ENCODE peak calls at places on chromosomes 4 and X, in ten cellular contexts. One of them, this sample, is unnamed.
A peak's percentile ranks its signal among the peaks of the same experiment; 100 is the strongest.

GRCh38 chr4:55393461-55394320 is 2.1 kb upstream of the TMEM165 start:
- DNase-seq in mammary epithelial cell: no peak
- DNase-seq in cardiac fibroblast: no peak
- DNase-seq in hepatocyte: no peak
- DNase-seq in uterus: no peak
- DNase-seq in A549: no peak
- DNase-seq in AG09309: no peak
- DNase-seq in astrocyte of the spinal cord: no peak
- DNase-seq in fibroblast of the aortic adventitia: peak; percentile 68
- DNase-seq in breast epithelium: no peak
- DNase-seq in this sample: no peak

GRCh38 chrX:30364229-30364628 is 55.0 kb upstream of the NR0B1 start:
- DNase-seq in mammary epithelial cell: no peak
- DNase-seq in cardiac fibroblast: no peak
- DNase-seq in hepatocyte: no peak
- DNase-seq in uterus: no peak
- DNase-seq in A549: no peak
- DNase-seq in AG09309: no peak
- DNase-seq in astrocyte of the spinal cord: no peak
- DNase-seq in fibroblast of the aortic adventitia: no peak
- DNase-seq in breast epithelium: no peak
- DNase-seq in this sample: no peak

GRCh38 chr4:182443070-182443469 is 199.9 kb downstream of the TENM3 start:
- DNase-seq in mammary epithelial cell: no peak
- DNase-seq in cardiac fibroblast: no peak
- DNase-seq in hepatocyte: no peak
- DNase-seq in uterus: no peak
- DNase-seq in A549: no peak
- DNase-seq in AG09309: no peak
- DNase-seq in astrocyte of the spinal cord: no peak
- DNase-seq in fibroblast of the aortic adventitia: no peak
- DNase-seq in breast epithelium: no peak
- DNase-seq in this sample: no peak

GRCh38 chrX:56745019-56745418 is 16.0 kb downstream of the NBDY start:
- DNase-seq in mammary epithelial cell: peak; percentile 76
- DNase-seq in cardiac fibroblast: peak; percentile 63
- DNase-seq in hepatocyte: no peak
- DNase-seq in uterus: no peak
- DNase-seq in A549: no peak
- DNase-seq in AG09309: peak; percentile 52
- DNase-seq in astrocyte of the spinal cord: peak; percentile 65
- DNase-seq in fibroblast of the aortic adventitia: peak; percentile 66
- DNase-seq in breast epithelium: no peak
- DNase-seq in this sample: no peak

GRCh38 chrX:13791559-13791958 is 25.3 kb downstream of the GPM6B start:
- DNase-seq in mammary epithelial cell: peak; percentile 11
- DNase-seq in cardiac fibroblast: no peak
- DNase-seq in hepatocyte: no peak
- DNase-seq in uterus: no peak
- DNase-seq in A549: no peak
- DNase-seq in AG09309: no peak
- DNase-seq in astrocyte of the spinal cord: peak; percentile 14
- DNase-seq in fibroblast of the aortic adventitia: no peak
- DNase-seq in breast epithelium: peak; percentile 81
- DNase-seq in this sample: no peak

GRCh38 chr4:7434766-7435150 is at the start of gene PSAPL1:
- DNase-seq in mammary epithelial cell: peak; percentile 60
- DNase-seq in cardiac fibroblast: peak; percentile 61
- DNase-seq in hepatocyte: peak; percentile 92
- DNase-seq in uterus: no peak
- DNase-seq in A549: peak; percentile 81
- DNase-seq in AG09309: no peak
- DNase-seq in astrocyte of the spinal cord: no peak
- DNase-seq in fibroblast of the aortic adventitia: peak; percentile 3
- DNase-seq in breast epithelium: no peak
- DNase-seq in this sample: no peak

GRCh38 chrX:35741142-35741541 is 57.0 kb upstream of the MAGEB16 start:
- DNase-seq in mammary epithelial cell: no peak
- DNase-seq in cardiac fibroblast: no peak
- DNase-seq in hepatocyte: no peak
- DNase-seq in uterus: no peak
- DNase-seq in A549: no peak
- DNase-seq in AG09309: no peak
- DNase-seq in astrocyte of the spinal cord: no peak
- DNase-seq in fibroblast of the aortic adventitia: no peak
- DNase-seq in breast epithelium: no peak
- DNase-seq in this sample: no peak

GRCh38 chrX:119655125-119655524 is 37.8 kb downstream of the SEPTIN6 start:
- DNase-seq in mammary epithelial cell: peak; percentile 67
- DNase-seq in cardiac fibroblast: peak; percentile 89
- DNase-seq in hepatocyte: peak; percentile 64
- DNase-seq in uterus: peak; percentile 46
- DNase-seq in A549: no peak
- DNase-seq in AG09309: peak; percentile 35
- DNase-seq in astrocyte of the spinal cord: peak; percentile 80
- DNase-seq in fibroblast of the aortic adventitia: peak; percentile 70
- DNase-seq in breast epithelium: no peak
- DNase-seq in this sample: no peak

GRCh38 chr4:161466321-161466720 is 697.5 kb downstream of the FSTL5 start:
- DNase-seq in mammary epithelial cell: no peak
- DNase-seq in cardiac fibroblast: no peak
- DNase-seq in hepatocyte: no peak
- DNase-seq in uterus: no peak
- DNase-seq in A549: no peak
- DNase-seq in AG09309: no peak
- DNase-seq in astrocyte of the spinal cord: no peak
- DNase-seq in fibroblast of the aortic adventitia: no peak
- DNase-seq in breast epithelium: no peak
- DNase-seq in this sample: no peak

DNA sequence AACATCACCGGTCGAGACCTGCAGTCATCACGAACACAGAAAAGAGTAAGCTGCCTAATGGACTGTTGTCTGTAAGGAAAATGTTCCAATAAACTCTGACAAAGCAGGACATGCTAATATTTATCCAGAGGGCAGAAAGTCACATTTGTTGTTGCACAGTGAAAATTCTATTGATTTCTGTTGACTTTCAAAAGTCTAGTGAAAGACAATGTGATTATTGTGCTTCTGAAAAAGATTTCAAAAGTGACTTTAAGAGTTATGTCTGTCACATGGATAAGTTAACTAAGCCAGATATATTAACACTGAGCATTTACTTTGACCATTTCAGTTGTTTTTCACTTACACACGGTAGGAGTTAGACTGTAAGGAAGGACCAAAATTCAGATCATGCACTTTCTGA is 9.3 kb upstream of the RFC1 start:
- DNase-seq in mammary epithelial cell: no peak
- DNase-seq in cardiac fibroblast: no peak
- DNase-seq in hepatocyte: no peak
- DNase-seq in uterus: no peak
- DNase-seq in A549: no peak
- DNase-seq in AG09309: no peak
- DNase-seq in astrocyte of the spinal cord: no peak
- DNase-seq in fibroblast of the aortic adventitia: no peak
- DNase-seq in breast epithelium: no peak
- DNase-seq in this sample: no peak
- TF ChIP-seq CTCF in mammary epithelial cell: no peak
- TF ChIP-seq CTCF in cardiac fibroblast: no peak
- TF ChIP-seq CTCF in hepatocyte: no peak
- TF ChIP-seq CTCF in uterus: no peak
- TF ChIP-seq CTCF in A549: no peak
- TF ChIP-seq CTCF in AG09309: no peak
- TF ChIP-seq CTCF in astrocyte of the spinal cord: no peak
- TF ChIP-seq CTCF in fibroblast of the aortic adventitia: no peak
- TF ChIP-seq CTCF in breast epithelium: no peak
- TF ChIP-seq CTCF in this sample: no peak

GRCh38 chr4:164384416-164384815 is 369.5 kb upstream of the SMIM31 start:
- DNase-seq in mammary epithelial cell: no peak
- DNase-seq in cardiac fibroblast: no peak
- DNase-seq in hepatocyte: no peak
- DNase-seq in uterus: no peak
- DNase-seq in A549: no peak
- DNase-seq in AG09309: no peak
- DNase-seq in astrocyte of the spinal cord: no peak
- DNase-seq in fibroblast of the aortic adventitia: no peak
- DNase-seq in breast epithelium: no peak
- DNase-seq in this sample: no peak

GRCh38 chr4:164379694-164380093 is 374.2 kb upstream of the SMIM31 start:
- DNase-seq in mammary epithelial cell: no peak
- DNase-seq in cardiac fibroblast: no peak
- DNase-seq in hepatocyte: no peak
- DNase-seq in uterus: no peak
- DNase-seq in A549: no peak
- DNase-seq in AG09309: no peak
- DNase-seq in astrocyte of the spinal cord: no peak
- DNase-seq in fibroblast of the aortic adventitia: no peak
- DNase-seq in breast epithelium: no peak
- DNase-seq in this sample: no peak

GRCh38 chr4:164381859-164382258 is 372.1 kb upstream of the SMIM31 start:
- DNase-seq in mammary epithelial cell: no peak
- DNase-seq in cardiac fibroblast: no peak
- DNase-seq in hepatocyte: no peak
- DNase-seq in uterus: no peak
- DNase-seq in A549: no peak
- DNase-seq in AG09309: no peak
- DNase-seq in astrocyte of the spinal cord: no peak
- DNase-seq in fibroblast of the aortic adventitia: no peak
- DNase-seq in breast epithelium: no peak
- DNase-seq in this sample: no peak

DNA sequence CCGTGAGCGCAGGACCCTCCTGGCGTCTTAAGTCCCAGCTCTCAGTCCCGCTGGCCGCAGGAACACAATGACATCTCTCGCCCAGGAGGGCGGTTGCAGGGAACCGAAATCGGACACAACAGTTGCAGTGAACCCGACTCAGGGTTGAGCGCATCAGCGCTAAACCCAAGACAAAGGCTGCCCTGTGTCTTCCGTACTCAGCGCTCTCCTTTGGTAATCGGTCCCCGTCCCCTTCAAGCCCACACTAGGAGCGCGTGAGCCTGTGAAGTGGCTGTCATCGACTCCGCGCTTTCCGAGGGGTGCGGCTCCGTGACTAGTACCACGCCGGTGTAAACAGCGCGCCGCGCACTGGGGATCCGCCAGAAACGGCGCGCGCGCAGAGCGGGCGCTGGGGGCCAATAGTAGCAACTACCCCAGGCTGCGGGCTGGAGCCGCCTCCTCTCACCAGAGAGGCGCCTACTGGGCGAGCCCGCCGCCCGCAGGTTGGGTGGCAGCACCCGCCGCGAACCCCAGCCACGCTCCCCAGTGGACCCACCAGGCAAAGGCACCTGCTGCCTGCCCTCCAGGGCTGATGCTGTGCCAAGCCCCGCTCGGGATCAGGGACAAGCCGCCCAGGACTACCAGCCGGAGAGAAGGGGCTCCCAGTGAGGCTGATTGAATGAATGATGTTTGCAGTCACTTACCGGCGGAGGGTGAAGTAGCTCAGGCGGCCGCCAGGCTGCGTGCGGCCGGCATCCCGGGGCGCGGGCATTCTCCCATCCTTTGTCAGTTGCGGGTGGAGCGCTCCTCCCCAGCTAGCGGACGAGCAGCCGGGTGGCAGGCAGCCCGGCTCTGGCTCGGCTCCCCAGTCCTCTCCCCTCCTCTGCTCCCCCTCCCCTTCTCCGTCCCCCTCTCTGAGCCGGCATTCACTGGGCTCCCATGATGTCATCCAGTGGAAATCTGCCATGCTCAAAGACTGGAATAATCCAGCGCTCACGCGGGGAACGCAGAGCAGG is 370.4 kb upstream of the SMIM31 start:
- DNase-seq in mammary epithelial cell: peak; percentile 22
- DNase-seq in cardiac fibroblast: no peak
- DNase-seq in hepatocyte: peak; percentile 81
- DNase-seq in uterus: peak; percentile 19
- DNase-seq in A549: no peak
- DNase-seq in AG09309: no peak
- DNase-seq in astrocyte of the spinal cord: peak; percentile 70
- DNase-seq in fibroblast of the aortic adventitia: peak; percentile 3
- DNase-seq in breast epithelium: no peak
- DNase-seq in this sample: no peak
- TF ChIP-seq CTCF in mammary epithelial cell: peak; percentile 56
- TF ChIP-seq CTCF in cardiac fibroblast: no peak
- TF ChIP-seq CTCF in hepatocyte: peak; percentile 32
- TF ChIP-seq CTCF in uterus: no peak
- TF ChIP-seq CTCF in A549: no peak
- TF ChIP-seq CTCF in AG09309: no peak
- TF ChIP-seq CTCF in astrocyte of the spinal cord: peak; percentile 47
- TF ChIP-seq CTCF in fibroblast of the aortic adventitia: no peak
- TF ChIP-seq CTCF in breast epithelium: no peak
- TF ChIP-seq CTCF in this sample: no peak

GRCh38 chr4:1841886-1842210 is 14.1 kb downstream of the LETM1 start:
- DNase-seq in mammary epithelial cell: no peak
- DNase-seq in cardiac fibroblast: no peak
- DNase-seq in hepatocyte: no peak
- DNase-seq in uterus: no peak
- DNase-seq in A549: no peak
- DNase-seq in AG09309: no peak
- DNase-seq in astrocyte of the spinal cord: no peak
- DNase-seq in fibroblast of the aortic adventitia: no peak
- DNase-seq in breast epithelium: no peak
- DNase-seq in this sample: no peak

GRCh38 chr4:1841201-1841885 is 14.6 kb downstream of the LETM1 start:
- DNase-seq in mammary epithelial cell: no peak
- DNase-seq in cardiac fibroblast: no peak
- DNase-seq in hepatocyte: no peak
- DNase-seq in uterus: no peak
- DNase-seq in A549: no peak
- DNase-seq in AG09309: no peak
- DNase-seq in astrocyte of the spinal cord: no peak
- DNase-seq in fibroblast of the aortic adventitia: no peak
- DNase-seq in breast epithelium: no peak
- DNase-seq in this sample: no peak

GRCh38 chr4:1842993-1843448 is 12.9 kb downstream of the LETM1 start:
- DNase-seq in mammary epithelial cell: no peak
- DNase-seq in cardiac fibroblast: peak; percentile 88
- DNase-seq in hepatocyte: no peak
- DNase-seq in uterus: no peak
- DNase-seq in A549: no peak
- DNase-seq in AG09309: peak; percentile 42
- DNase-seq in astrocyte of the spinal cord: peak; percentile 83
- DNase-seq in fibroblast of the aortic adventitia: peak; percentile 81
- DNase-seq in breast epithelium: no peak
- DNase-seq in this sample: no peak

GRCh38 chr4:1843852-1844251 is 12.1 kb downstream of the LETM1 start:
- DNase-seq in mammary epithelial cell: no peak
- DNase-seq in cardiac fibroblast: peak; percentile 87
- DNase-seq in hepatocyte: no peak
- DNase-seq in uterus: no peak
- DNase-seq in A549: no peak
- DNase-seq in AG09309: no peak
- DNase-seq in astrocyte of the spinal cord: no peak
- DNase-seq in fibroblast of the aortic adventitia: peak; percentile 42
- DNase-seq in breast epithelium: no peak
- DNase-seq in this sample: no peak

GRCh38 chr4:1842339-1842895 is 13.5 kb downstream of the LETM1 start:
- DNase-seq in mammary epithelial cell: no peak
- DNase-seq in cardiac fibroblast: no peak
- DNase-seq in hepatocyte: no peak
- DNase-seq in uterus: no peak
- DNase-seq in A549: no peak
- DNase-seq in AG09309: no peak
- DNase-seq in astrocyte of the spinal cord: no peak
- DNase-seq in fibroblast of the aortic adventitia: no peak
- DNase-seq in breast epithelium: no peak
- DNase-seq in this sample: no peak
- TF ChIP-seq CTCF in mammary epithelial cell: no peak
- TF ChIP-seq CTCF in cardiac fibroblast: no peak
- TF ChIP-seq CTCF in hepatocyte: no peak
- TF ChIP-seq CTCF in uterus: no peak
- TF ChIP-seq CTCF in A549: no peak
- TF ChIP-seq CTCF in AG09309: no peak
- TF ChIP-seq CTCF in astrocyte of the spinal cord: peak; percentile 17
- TF ChIP-seq CTCF in fibroblast of the aortic adventitia: peak; percentile 2
- TF ChIP-seq CTCF in breast epithelium: no peak
- TF ChIP-seq CTCF in this sample: no peak

GRCh38 chr4:11297627-11298026 is 131.1 kb downstream of the HS3ST1 start:
- DNase-seq in mammary epithelial cell: no peak
- DNase-seq in cardiac fibroblast: no peak
- DNase-seq in hepatocyte: no peak
- DNase-seq in uterus: no peak
- DNase-seq in A549: no peak
- DNase-seq in AG09309: no peak
- DNase-seq in astrocyte of the spinal cord: no peak
- DNase-seq in fibroblast of the aortic adventitia: no peak
- DNase-seq in breast epithelium: no peak
- DNase-seq in this sample: no peak
- TF ChIP-seq CTCF in mammary epithelial cell: no peak
- TF ChIP-seq CTCF in cardiac fibroblast: no peak
- TF ChIP-seq CTCF in hepatocyte: no peak
- TF ChIP-seq CTCF in uterus: no peak
- TF ChIP-seq CTCF in A549: no peak
- TF ChIP-seq CTCF in AG09309: no peak
- TF ChIP-seq CTCF in astrocyte of the spinal cord: no peak
- TF ChIP-seq CTCF in fibroblast of the aortic adventitia: no peak
- TF ChIP-seq CTCF in breast epithelium: no peak
- TF ChIP-seq CTCF in this sample: no peak